ENCODE peak calls at places on chromosomes 12 and 14, in five cellular contexts. Q is K562, M is HepG2, L is GM12878, R is upper lobe of left lung. J is an unnamed sample.

GRCh38 chr12:53063708-53064612 is 14.1 kb downstream of the TNS2 start:
- ATAC-seq in Q (no peak), M (no peak), L (no peak), R (no peak), J (peak)

GRCh38 chr14:52111583-52111982 is 42.7 kb upstream of the NID2 start:
- ATAC-seq in Q (no peak), M (no peak), L (no peak), R (no peak), J (no peak)

GRCh38 chr14:93305708-93306418 is 27.0 kb downstream of the BTBD7 start:
- ATAC-seq in Q (no peak), M (no peak), L (no peak), R (no peak), J (no peak)

GRCh38 chr12:53568428-53569173 is 57.6 kb downstream of the ATF7 start:
- ATAC-seq in Q (peak), M (no peak), L (no peak), R (no peak), J (no peak)

GRCh38 chr14:68284834-68285233 is 465.3 kb downstream of the RAD51B start:
- ATAC-seq in Q (no peak), M (no peak), L (peak), R (no peak), J (no peak)

GRCh38 chr14:21711360-21711961 is 37.8 kb upstream of the OR4E1 start:
- ATAC-seq in Q (peak), M (peak), L (peak), R (no peak), J (no peak)

GRCh38 chr12:107296681-107297086 is 203.3 kb upstream of the CRY1 start:
- ATAC-seq in Q (no peak), M (no peak), L (no peak), R (no peak), J (no peak)

GRCh38 chr14:91012050-91012449 is 48.4 kb downstream of the RPS6KA5 start:
- ATAC-seq in Q (no peak), M (no peak), L (no peak), R (no peak), J (no peak)

GRCh38 chr12:116152268-116152667 is 125.2 kb downstream of the MED13L start:
- ATAC-seq in Q (no peak), M (no peak), L (peak), R (no peak), J (no peak)

GRCh38 chr12:54393743-54394142 is 9.2 kb upstream of the ZNF385A start:
- ATAC-seq in Q (no peak), M (no peak), L (no peak), R (no peak), J (no peak)

GRCh38 chr14:55448146-55448614 is 7.8 kb upstream of the TBPL2 start:
- ATAC-seq in Q (no peak), M (no peak), L (no peak), R (no peak), J (peak)

GRCh38 chr14:95258156-95258555 is 61.6 kb downstream of the CLMN start:
- ATAC-seq in Q (no peak), M (no peak), L (no peak), R (no peak), J (no peak)

GRCh38 chr14:95262511-95262891 is 57.2 kb downstream of the CLMN start:
- ATAC-seq in Q (no peak), M (no peak), L (no peak), R (no peak), J (no peak)

GRCh38 chr14:95258754-95259593 is 60.7 kb downstream of the CLMN start:
- ATAC-seq in Q (no peak), M (peak), L (peak), R (no peak), J (no peak)

GRCh38 chr14:95261616-95262510 is 57.8 kb downstream of the CLMN start:
- ATAC-seq in Q (no peak), M (no peak), L (no peak), R (no peak), J (no peak)

DNA sequence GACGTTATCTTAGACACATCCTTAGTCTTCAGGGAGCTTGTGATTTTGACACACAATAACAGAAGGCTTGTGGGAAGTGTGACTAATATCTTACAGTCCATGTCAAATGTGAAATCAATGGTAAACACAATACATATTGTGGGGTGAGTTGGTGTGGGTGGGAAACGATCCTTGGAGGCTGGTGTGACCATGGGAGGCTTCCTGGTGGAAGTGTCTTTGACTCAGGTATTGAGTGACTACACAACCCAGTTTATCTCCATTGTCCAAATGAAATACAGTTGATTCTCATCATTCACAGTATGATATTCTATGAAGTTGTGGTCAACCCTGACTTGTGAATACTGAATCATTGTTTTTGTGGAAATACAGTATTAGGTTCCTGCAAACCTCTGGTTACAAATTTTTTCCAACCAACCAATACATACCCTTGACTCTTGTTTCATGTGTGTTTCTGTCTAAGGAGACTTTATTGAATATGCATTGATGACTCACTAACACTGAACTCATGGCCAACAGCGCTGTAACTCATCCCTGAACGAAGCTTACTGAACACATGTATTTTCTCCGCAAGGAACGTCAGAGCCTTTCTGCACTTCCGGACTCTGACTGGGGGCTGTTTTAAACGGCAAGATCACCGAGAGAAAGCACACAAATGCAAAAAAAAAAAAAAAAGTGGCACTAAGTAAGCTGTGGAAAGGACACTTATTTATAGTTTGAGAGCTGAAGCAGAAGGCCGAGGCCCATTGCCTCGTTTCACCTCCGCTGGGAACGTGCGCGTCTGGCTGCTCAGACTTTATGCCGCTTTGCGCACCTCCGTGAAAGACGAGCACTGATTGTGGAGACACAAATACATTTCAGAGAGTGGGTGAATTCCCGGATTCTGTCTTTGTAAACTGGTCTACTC is 58.9 kb downstream of the CLMN start:
- ATAC-seq in Q (no peak), M (no peak), L (peak), R (no peak), J (no peak)
- H3K27ac ChIP-seq in Q (no peak), M (no peak), L (no peak), R (no peak), J (no peak)

DNA sequence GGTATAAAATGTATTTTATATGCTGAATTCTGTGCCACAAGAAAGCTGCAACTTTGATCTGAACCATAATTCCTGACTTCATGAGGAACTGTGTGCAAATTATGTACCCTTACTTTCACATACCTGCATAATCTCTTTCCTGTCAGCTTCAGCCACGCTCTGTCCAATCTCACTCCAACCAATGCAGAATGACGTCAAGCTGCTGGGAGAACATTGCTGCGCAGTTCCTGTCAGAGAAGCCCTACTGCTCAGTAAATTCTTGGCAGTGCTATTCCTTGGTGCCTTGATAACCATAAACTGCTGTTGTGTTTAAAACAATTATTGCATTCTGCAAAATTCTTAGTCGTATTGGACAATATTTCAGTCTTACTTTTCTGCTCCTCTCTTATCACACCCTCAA is 274.7 kb upstream of the NOVA1 start:
- ATAC-seq in Q (peak), M (no peak), L (no peak), R (no peak), J (peak)
- TF ChIP-seq EP300 in Q (no peak), M (no peak), L (no peak), R (no peak), J (no peak)

GRCh38 chr14:63426838-63427237 is 108.1 kb upstream of the GPHB5 start:
- ATAC-seq in Q (no peak), M (no peak), L (no peak), R (no peak), J (no peak)
- TF ChIP-seq POLR2AphosphoS5 in Q (no peak), M (no peak), L (no peak), R (no peak), J (peak)

GRCh38 chr12:49766115-49766455 is 24.7 kb downstream of the TMBIM6 start:
- ATAC-seq in Q (no peak), M (no peak), L (no peak), R (no peak), J (no peak)

GRCh38 chr12:49764126-49764525 is 22.8 kb downstream of the TMBIM6 start:
- ATAC-seq in Q (no peak), M (no peak), L (no peak), R (no peak), J (no peak)

GRCh38 chr12:49761677-49762467 is 20.5 kb downstream of the TMBIM6 start:
- ATAC-seq in Q (no peak), M (no peak), L (peak), R (no peak), J (no peak)

GRCh38 chr12:49763006-49763591 is 21.7 kb downstream of the TMBIM6 start:
- ATAC-seq in Q (peak), M (peak), L (peak), R (peak), J (peak)

DNA sequence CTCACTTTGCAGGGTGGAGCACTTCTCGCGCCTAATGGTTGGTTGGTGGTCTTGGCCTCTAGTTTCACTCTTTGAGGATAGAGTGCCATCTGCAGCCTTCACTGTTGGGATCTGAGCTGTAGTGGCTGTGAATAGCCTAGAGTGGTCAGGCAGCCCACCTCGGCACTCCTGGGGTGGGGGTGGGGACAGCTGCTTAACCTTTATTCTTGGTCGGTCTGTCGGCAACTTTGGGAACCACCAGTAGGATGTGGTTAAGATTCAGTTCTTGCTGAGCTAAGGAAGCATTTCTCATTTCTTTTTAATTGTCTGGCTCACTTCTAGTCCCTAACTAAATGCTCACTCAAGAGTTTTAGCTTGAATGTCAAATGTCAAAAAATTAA is 21.1 kb downstream of the TMBIM6 start:
- ATAC-seq in Q (no peak), M (no peak), L (peak), R (no peak), J (no peak)
- H3K27ac ChIP-seq in Q (no peak), M (no peak), L (peak), R (no peak), J (no peak)

GRCh38 chr12:12882288-12882687 is 9.1 kb upstream of the GPRC5A start:
- ATAC-seq in Q (no peak), M (no peak), L (no peak), R (no peak), J (no peak)

GRCh38 chr12:12881495-12881894 is 9.9 kb upstream of the GPRC5A start:
- ATAC-seq in Q (no peak), M (no peak), L (no peak), R (no peak), J (no peak)

GRCh38 chr12:12885060-12885792 is 6.1 kb upstream of the GPRC5A start:
- ATAC-seq in Q (no peak), M (peak), L (no peak), R (no peak), J (no peak)

GRCh38 chr12:12880537-12880936 is 10.8 kb upstream of the GPRC5A start:
- ATAC-seq in Q (no peak), M (no peak), L (no peak), R (no peak), J (no peak)

GRCh38 chr12:12883369-12884001 is 7.9 kb upstream of the GPRC5A start:
- ATAC-seq in Q (peak), M (no peak), L (no peak), R (peak), J (no peak)
- TF ChIP-seq EP300 in Q (no peak), M (no peak), L (no peak), R (no peak), J (no peak)

GRCh38 chr12:87439990-87440827 is 589.0 kb downstream of the C12orf50 start:
- ATAC-seq in Q (no peak), M (no peak), L (no peak), R (no peak), J (no peak)
- TF ChIP-seq POLR2AphosphoS5 in Q (no peak), M (no peak), L (no peak), R (no peak), J (no peak)

DNA sequence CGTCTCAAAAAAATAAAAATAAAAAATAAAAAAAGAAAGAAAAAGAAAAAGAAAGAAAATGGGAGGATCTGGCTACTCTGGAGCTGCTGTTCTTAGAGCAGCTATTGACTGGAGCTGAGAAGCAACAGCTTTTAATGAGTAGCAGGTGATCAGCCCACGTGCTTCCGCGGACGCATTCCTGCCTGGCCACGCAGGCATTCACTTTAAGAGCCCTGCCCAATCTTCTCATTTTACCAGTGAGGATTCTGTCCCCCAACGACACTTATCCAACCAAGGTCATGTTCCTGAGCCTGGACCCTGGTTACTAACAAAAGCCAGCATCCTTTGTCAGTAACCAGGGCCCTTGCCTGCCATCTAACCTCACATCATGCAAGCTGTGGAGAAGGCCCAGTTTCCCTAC is 61.1 kb upstream of the GPATCH2L start:
- ATAC-seq in Q (peak), M (no peak), L (no peak), R (no peak), J (peak)
- H3K27ac ChIP-seq in Q (no peak), M (no peak), L (no peak), R (no peak), J (no peak)

J was measured in gastroesophageal sphincter.